ENCODE peak calls at places on chromosomes 4 and X, in seven cellular contexts. R is GM12865, B is lower lobe of right lung, Y is IMR-90, O is foreskin fibroblast, X is colonic mucosa, Z is choroid plexus epithelial cell. T is an unnamed sample.

GRCh38 chrX:42619068-42619467 is 158.9 kb downstream of the PPP1R2C start:
- DNase-seq in X (no peak), Z (no peak), Y (no peak), R (no peak), B (no peak), O (no peak), T (no peak)

GRCh38 chr4:128455076-128455345 is 167.4 kb upstream of the PGRMC2 start:
- DNase-seq in B (no peak), X (no peak), R (no peak), Z (no peak), O (no peak), Y (no peak), T (no peak)

GRCh38 chr4:70734168-70734954 is 12.6 kb downstream of the RUFY3 start:
- DNase-seq in Z (peak), R (peak), Y (peak), B (no peak), X (peak), O (peak), T (peak)

GRCh38 chr4:51870441-51871188 is 27.7 kb downstream of the DCUN1D4 start:
- DNase-seq in Z (peak), Y (peak), R (no peak), X (no peak), B (no peak), O (peak), T (no peak)

GRCh38 chr4:2255501-2256155 is 6.3 kb downstream of the MXD4 start:
- DNase-seq in Z (peak), R (no peak), Y (no peak), B (peak), O (peak), X (peak), T (peak)

GRCh38 chrX:143854006-143854405 is 29.9 kb upstream of the UBE2NL start:
- DNase-seq in X (no peak), Y (peak), Z (peak), O (peak), R (no peak), B (no peak), T (peak)

GRCh38 chr4:61373901-61374611 is 173.9 kb downstream of the ADGRL3 start:
- DNase-seq in Z (peak), O (peak), X (no peak), Y (peak), R (no peak), B (no peak), T (peak)

GRCh38 chr4:33959519-33959918 is 2284.8 kb downstream of the ARAP2 start:
- DNase-seq in Y (no peak), B (no peak), X (no peak), Z (peak), O (peak), R (no peak), T (peak)

GRCh38 chr4:55172694-55173287 is 47.4 kb upstream of the KDR start:
- DNase-seq in Y (no peak), X (no peak), O (peak), B (no peak), Z (peak), R (no peak), T (peak)

GRCh38 chrX:1614927-1615326 is at the start of gene ASMT:
- DNase-seq in O (no peak), X (no peak), B (no peak), R (no peak), Z (no peak), Y (no peak), T (no peak)

GRCh38 chrX:102976793-102977495 is 39.9 kb downstream of the RAB40AL start:
- DNase-seq in Z (peak), X (no peak), O (peak), R (no peak), Y (peak), B (no peak), T (peak)

GRCh38 chrX:123959281-123960063 is 2.0 kb upstream of the STAG2 start:
- DNase-seq in O (peak), X (peak), R (no peak), Z (peak), B (peak), Y (no peak), T (peak)

GRCh38 chr4:69649207-69649606 is 3.8 kb downstream of the UGT2A1 start:
- DNase-seq in B (no peak), R (no peak), Y (no peak), Z (no peak), X (no peak), O (no peak), T (no peak)

GRCh38 chrX:126982158-126982557 is 162.6 kb downstream of the PRR32 start:
- DNase-seq in X (no peak), Y (no peak), B (no peak), R (no peak), Z (no peak), O (no peak), T (no peak)

GRCh38 chr4:109916003-109916399 is 3.3 kb downstream of the EGF start:
- DNase-seq in Z (no peak), B (no peak), O (no peak), Y (no peak), R (peak), X (no peak), T (no peak)

GRCh38 chr4:2268357-2269205 is 6.7 kb upstream of the MXD4 start:
- DNase-seq in Z (no peak), Y (no peak), R (no peak), X (no peak), O (no peak), B (no peak), T (no peak)

GRCh38 chrX:78375894-78376293 is 48.5 kb upstream of the CYSLTR1 start:
- DNase-seq in X (no peak), Z (no peak), B (no peak), Y (no peak), O (peak), R (no peak), T (no peak)

GRCh38 chr4:155012469-155012868 is 196.0 kb upstream of the NPY2R start:
- DNase-seq in Z (no peak), X (no peak), Y (no peak), R (no peak), O (no peak), B (no peak), T (no peak)

GRCh38 chr4:168551945-168552695 is 55.3 kb downstream of the PALLD start:
- DNase-seq in X (no peak), Y (no peak), Z (peak), R (no peak), O (no peak), B (no peak), T (no peak)

GRCh38 chrX:115553171-115553570 is 7.8 kb upstream of the PLS3 start:
- DNase-seq in O (no peak), X (no peak), Y (no peak), R (no peak), B (no peak), Z (no peak), T (no peak)

GRCh38 chrX:115549008-115549407 is 12.0 kb upstream of the PLS3 start:
- DNase-seq in R (no peak), O (no peak), X (no peak), Z (no peak), B (no peak), Y (no peak), T (no peak)

GRCh38 chrX:115547448-115547847 is 13.5 kb upstream of the PLS3 start:
- DNase-seq in R (no peak), X (no peak), B (no peak), Z (no peak), Y (no peak), O (no peak), T (no peak)
- TF ChIP-seq CTCF in R (no peak), X (no peak), B (no peak), Z (peak), Y (no peak), O (no peak), T (no peak)

GRCh38 chr4:165379662-165380061 is 854 bp downstream of the CPE start:
- DNase-seq in O (no peak), X (no peak), Y (no peak), B (no peak), R (no peak), Z (peak), T (no peak)

GRCh38 chr4:165375465-165375864 is 3.3 kb upstream of the CPE start:
- DNase-seq in O (no peak), R (no peak), Y (no peak), X (no peak), B (no peak), Z (no peak), T (no peak)

GRCh38 chr4:165378398-165378762 is 428 bp upstream of the CPE start:
- DNase-seq in Y (no peak), O (no peak), B (no peak), X (no peak), R (no peak), Z (no peak), T (no peak)

GRCh38 chr4:165381821-165382373 is 3.1 kb downstream of the CPE start:
- DNase-seq in R (no peak), O (no peak), Y (no peak), Z (no peak), B (no peak), X (no peak), T (no peak)

GRCh38 chr4:165378763-165379631 is at the start of gene CPE:
- DNase-seq in B (peak), Y (peak), Z (peak), R (no peak), X (peak), O (peak), T (peak)
- H3K4me3 ChIP-seq in B (peak), Y (peak), Z (peak), R (no peak), X (peak), O (peak), T (peak)

DNA sequence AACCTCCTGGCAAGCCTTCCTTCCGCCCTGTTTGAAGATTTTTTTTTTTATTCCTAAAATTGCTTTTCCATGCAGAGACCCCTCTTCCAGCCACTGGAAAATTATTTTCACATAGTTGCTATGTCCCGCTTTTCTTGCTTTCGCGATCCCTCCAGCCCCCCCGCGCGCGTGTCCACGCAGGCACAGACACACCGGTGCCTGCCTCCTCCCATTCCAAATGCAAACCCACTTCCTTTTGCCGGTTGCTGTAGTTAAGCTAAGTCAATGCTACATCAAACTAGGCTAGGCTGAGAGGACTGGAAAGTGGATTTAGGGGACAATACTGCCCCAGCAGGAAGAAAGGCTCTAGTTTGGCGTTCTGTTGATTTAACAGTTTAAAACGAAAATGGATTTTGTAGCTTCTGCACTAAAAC is 111.0 kb downstream of the DHX15 start:
- DNase-seq in R (no peak), Z (peak), X (peak), O (peak), Y (peak), B (no peak), T (peak)
- TF ChIP-seq CTCF in R (no peak), Z (no peak), X (peak), O (no peak), Y (no peak), B (no peak), T (no peak)

DNA sequence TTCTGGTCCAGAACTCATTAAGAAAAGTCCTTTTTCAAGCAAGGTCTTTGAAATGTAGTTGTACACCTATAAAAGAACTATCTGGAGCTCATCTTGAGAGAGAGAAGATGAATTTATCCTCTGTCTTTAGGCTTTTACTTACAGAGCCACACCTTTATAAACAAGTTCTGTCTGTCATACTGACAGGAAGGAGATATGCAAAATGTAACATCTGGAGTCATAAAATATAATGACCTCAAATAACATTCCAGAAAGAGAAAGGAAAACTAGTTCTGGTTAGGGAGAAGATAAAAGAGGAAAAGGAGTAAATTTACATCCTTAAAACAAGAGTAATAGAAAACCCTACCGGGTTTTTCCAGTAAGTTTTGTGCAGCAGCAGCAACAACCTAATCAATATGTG is 1.3 kb downstream of the INPP4B start:
- DNase-seq in O (peak), X (no peak), Y (no peak), B (no peak), Z (no peak), R (no peak), T (no peak)
- H3K4me3 ChIP-seq in O (peak), X (peak), Y (peak), B (peak), Z (no peak), R (no peak), T (no peak)

GRCh38 chrX:97310373-97310772 is 426.7 kb downstream of the RPA4 start:
- DNase-seq in B (no peak), O (no peak), Z (peak), X (no peak), R (no peak), Y (peak), T (peak)

GRCh38 chrX:97314348-97314747 is 430.6 kb downstream of the RPA4 start:
- DNase-seq in B (no peak), O (no peak), X (no peak), R (no peak), Z (no peak), Y (no peak), T (no peak)

GRCh38 chrX:97320305-97320704 is 436.6 kb downstream of the RPA4 start:
- DNase-seq in R (no peak), X (no peak), B (no peak), Y (no peak), O (no peak), Z (no peak), T (no peak)

GRCh38 chrX:97311066-97311778 is 427.5 kb downstream of the RPA4 start:
- DNase-seq in X (no peak), R (no peak), B (no peak), O (no peak), Y (no peak), Z (no peak), T (no peak)

DNA sequence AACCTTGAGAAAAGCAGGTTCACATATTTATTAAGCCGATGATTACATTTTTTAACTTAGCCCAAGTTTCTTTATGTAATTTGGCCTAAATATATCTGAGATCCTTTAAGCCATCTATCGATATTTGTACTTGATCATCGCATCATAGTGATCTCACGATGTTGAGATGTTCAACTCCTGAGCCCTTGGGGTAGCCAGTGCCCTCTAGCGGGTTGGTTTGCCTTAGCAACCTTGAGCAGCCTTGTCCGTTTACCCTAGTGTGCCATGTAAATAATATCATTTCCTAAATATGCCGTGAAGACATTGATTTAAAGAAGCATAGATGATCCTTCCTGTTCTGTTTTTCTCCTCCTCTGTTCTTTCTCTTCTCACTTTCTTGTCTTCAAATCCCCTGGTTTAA is 432.2 kb downstream of the RPA4 start:
- DNase-seq in B (no peak), Z (no peak), O (no peak), Y (no peak), X (no peak), R (peak), T (no peak)
- TF ChIP-seq CTCF in B (no peak), Z (no peak), O (no peak), Y (no peak), X (no peak), R (no peak), T (no peak)

GRCh38 chr4:152045781-152046571 is 285.2 kb upstream of the GATB start:
- DNase-seq in X (peak), O (peak), Z (no peak), Y (no peak), R (no peak), B (peak), T (peak)
- H3K4me3 ChIP-seq in X (no peak), O (no peak), Z (no peak), Y (no peak), R (no peak), B (peak), T (no peak)

GRCh38 chrX:63680423-63680822 is 104.6 kb downstream of the ARHGEF9 start:
- DNase-seq in Z (no peak), O (no peak), R (no peak), Y (no peak), X (no peak), B (no peak), T (no peak)

GRCh38 chrX:63673896-63674295 is 111.1 kb downstream of the ARHGEF9 start:
- DNase-seq in R (no peak), Y (no peak), O (no peak), Z (no peak), X (no peak), B (no peak), T (no peak)

GRCh38 chrX:63679432-63679831 is 105.6 kb downstream of the ARHGEF9 start:
- DNase-seq in X (no peak), Y (no peak), O (no peak), R (no peak), B (no peak), Z (no peak), T (no peak)

GRCh38 chrX:63675716-63676115 is 109.3 kb downstream of the ARHGEF9 start:
- DNase-seq in O (no peak), R (peak), Z (no peak), X (no peak), B (no peak), Y (no peak), T (no peak)
- TF ChIP-seq CTCF in O (no peak), R (no peak), Z (no peak), X (no peak), B (no peak), Y (no peak), T (no peak)

DNA sequence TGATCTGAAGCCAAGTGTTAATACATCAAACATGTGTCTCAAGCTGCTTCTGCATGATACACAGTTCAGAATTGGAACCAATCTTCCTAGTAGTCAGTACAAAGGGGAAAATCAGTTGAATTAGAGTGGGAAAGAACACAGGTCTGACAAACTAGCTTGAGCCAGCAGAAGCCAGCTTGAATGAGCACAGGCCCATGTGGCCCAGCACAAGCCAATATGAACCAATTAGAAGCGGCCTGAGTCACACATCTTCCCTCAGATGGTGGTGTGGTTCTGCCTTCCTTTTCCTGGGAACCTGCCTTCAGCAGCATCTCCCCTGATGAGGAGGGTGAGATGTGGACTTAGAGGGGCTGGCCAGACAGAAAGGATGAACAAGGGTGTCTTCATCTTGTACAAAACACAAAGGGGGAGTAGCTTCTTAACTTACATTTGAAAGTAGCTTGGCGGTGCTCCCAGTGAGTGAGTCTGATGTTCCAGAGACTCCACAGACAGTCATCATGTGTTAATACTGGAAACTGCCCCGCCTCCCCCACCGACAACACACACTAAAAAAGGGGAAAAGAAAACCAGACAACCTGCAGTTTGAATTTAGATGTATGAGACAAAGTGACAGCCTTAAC is 72.0 kb downstream of the FRMPD4 start:
- DNase-seq in B (no peak), O (peak), Z (peak), Y (peak), X (no peak), R (no peak), T (peak)
- H3K4me3 ChIP-seq in B (no peak), O (no peak), Z (no peak), Y (no peak), X (no peak), R (no peak), T (no peak)

GRCh38 chr4:175469519-175469918 is 342.5 kb downstream of the GPM6A start:
- DNase-seq in B (no peak), X (no peak), R (no peak), Z (peak), O (peak), Y (peak), T (peak)

GRCh38 chr4:175470141-175470540 is 341.9 kb downstream of the GPM6A start:
- DNase-seq in Z (peak), B (no peak), X (no peak), Y (peak), O (peak), R (no peak), T (peak)
- TF ChIP-seq CTCF in Z (no peak), B (no peak), X (no peak), Y (no peak), O (no peak), R (no peak), T (no peak)

T was measured in fibroblast of pulmonary artery.